ENCODE peak calls at places on chromosomes 16 and 17, in eight cellular contexts. M is AG10803; P is tibial nerve; L is activated CD8-positive, alpha-beta memory T cell treated with anti-CD3 and anti-CD28 coated beads for 1 hour; F is CD8-positive, alpha-beta memory T cell; H is activated CD4-positive, alpha-beta T cell treated with anti-CD3 and anti-CD28 coated beads, Interleukin-2, amount 50 U/mL, for 24 hours; X is AG09309; N is NCI-H2081. Z is an unnamed sample.

GRCh38 chr16:81293909-81294802 is 20.6 kb upstream of the GAN start:
- DNase-seq in M (no peak), P (no peak), L (no peak), F (no peak), H (no peak), X (peak), N (no peak), Z (no peak)

GRCh38 chr16:22358000-22358399 is 16.4 kb downstream of the CDR2 start:
- DNase-seq in M (no peak), P (no peak), L (no peak), F (no peak), H (no peak), X (no peak), N (no peak), Z (no peak)

GRCh38 chr16:27892879-27893278 is 170.6 kb downstream of the GSG1L start:
- DNase-seq in M (no peak), P (no peak), L (no peak), F (no peak), H (no peak), X (no peak), N (no peak), Z (no peak)

GRCh38 chr17:65227637-65228036 is 90.5 kb downstream of the RGS9 start:
- DNase-seq in M (no peak), P (no peak), L (no peak), F (no peak), H (no peak), X (no peak), N (no peak), Z (no peak)

GRCh38 chr17:34565715-34566114 is 13.7 kb upstream of the TMEM132E start:
- DNase-seq in M (no peak), P (no peak), L (no peak), F (no peak), H (no peak), X (no peak), N (no peak), Z (no peak)

GRCh38 chr17:59649886-59650285 is 30.2 kb downstream of the CLTC start:
- DNase-seq in M (no peak), P (no peak), L (no peak), F (no peak), H (no peak), X (no peak), N (no peak), Z (no peak)

GRCh38 chr17:61426482-61427304 is 25.5 kb upstream of the TBX4 start:
- DNase-seq in M (peak), P (no peak), L (no peak), F (no peak), H (no peak), X (no peak), N (no peak), Z (no peak)

GRCh38 chr17:8391711-8392110 is 5.9 kb downstream of the RNF222 start:
- DNase-seq in M (peak), P (no peak), L (no peak), F (no peak), H (no peak), X (no peak), N (no peak), Z (no peak)

GRCh38 chr17:19539040-19539399 is 5.4 kb downstream of the SLC47A1 start:
- DNase-seq in M (no peak), P (no peak), L (no peak), F (no peak), H (no peak), X (no peak), N (no peak), Z (no peak)

GRCh38 chr16:64910351-64910750 is 211.5 kb downstream of the CDH11 start:
- DNase-seq in M (peak), P (no peak), L (no peak), F (no peak), H (no peak), X (peak), N (no peak), Z (no peak)

GRCh38 chr17:78357687-78358537 is 2.0 kb downstream of the SOCS3 start:
- DNase-seq in M (no peak), P (no peak), L (no peak), F (no peak), H (no peak), X (no peak), N (no peak), Z (no peak)

GRCh38 chr17:14321476-14321949 is 20.6 kb downstream of the HS3ST3B1 start:
- DNase-seq in M (no peak), P (no peak), L (no peak), F (no peak), H (no peak), X (no peak), N (no peak), Z (no peak)

GRCh38 chr16:17691621-17692231 is 221.0 kb upstream of the XYLT1 start:
- DNase-seq in M (no peak), P (no peak), L (no peak), F (no peak), H (no peak), X (no peak), N (no peak), Z (no peak)

GRCh38 chr17:18219016-18219415 is 6.4 kb upstream of the LLGL1 start:
- DNase-seq in M (peak), P (peak), L (no peak), F (no peak), H (no peak), X (no peak), N (no peak), Z (no peak)

GRCh38 chr17:83177611-83178532 is 98.5 kb downstream of the METRNL start:
- DNase-seq in M (no peak), P (peak), L (no peak), F (no peak), H (no peak), X (no peak), N (no peak), Z (no peak)

GRCh38 chr16:11632455-11632921 is 35.8 kb upstream of the SNN start:
- DNase-seq in M (peak), P (peak), L (no peak), F (no peak), H (no peak), X (peak), N (no peak), Z (no peak)